ENCODE peak calls at places on chromosomes 16 and 17, in nine cellular contexts. One of them, this sample, is unnamed.
A peak's percentile ranks its signal among the peaks of the same experiment; 100 is the strongest.

GRCh38 chr16:48824271-48824670 is 214.3 kb upstream of the N4BP1 start:
- DNase-seq in GM23248: no peak
- DNase-seq in heart right ventricle: no peak
- DNase-seq in fibroblast of lung: no peak
- DNase-seq in left lung: no peak
- DNase-seq in ovary: no peak
- DNase-seq in CD8-positive, alpha-beta T cell: no peak
- DNase-seq in sigmoid colon: no peak
- DNase-seq in CD4-positive, alpha-beta T cell: no peak
- DNase-seq in this sample: no peak

GRCh38 chr17:45828171-45829133 is 16.2 kb upstream of the SPPL2C start:
- DNase-seq in CD4-positive, alpha-beta T cell: no peak
- DNase-seq in left lung: no peak
- DNase-seq in ovary: no peak
- DNase-seq in CD8-positive, alpha-beta T cell: no peak
- DNase-seq in sigmoid colon: no peak
- DNase-seq in GM23248: peak; percentile 20
- DNase-seq in fibroblast of lung: no peak
- DNase-seq in heart right ventricle: no peak
- DNase-seq in this sample: no peak

GRCh38 chr16:46857261-46857962 is 26.4 kb upstream of the C16orf87 start:
- DNase-seq in left lung: no peak
- DNase-seq in fibroblast of lung: peak; percentile 77
- DNase-seq in ovary: no peak
- DNase-seq in heart right ventricle: no peak
- DNase-seq in GM23248: peak; percentile 85
- DNase-seq in CD8-positive, alpha-beta T cell: no peak
- DNase-seq in sigmoid colon: no peak
- DNase-seq in CD4-positive, alpha-beta T cell: no peak
- DNase-seq in this sample: no peak

GRCh38 chr16:15493416-15494181 is 59.2 kb downstream of the BMERB1 start:
- DNase-seq in fibroblast of lung: peak; percentile 45
- DNase-seq in sigmoid colon: no peak
- DNase-seq in left lung: no peak
- DNase-seq in CD4-positive, alpha-beta T cell: no peak
- DNase-seq in heart right ventricle: no peak
- DNase-seq in GM23248: peak; percentile 88
- DNase-seq in CD8-positive, alpha-beta T cell: no peak
- DNase-seq in ovary: no peak
- DNase-seq in this sample: no peak

GRCh38 chr17:36578671-36579070 is 13.0 kb upstream of the DHRS11 start:
- DNase-seq in left lung: no peak
- DNase-seq in sigmoid colon: no peak
- DNase-seq in GM23248: peak; percentile 61
- DNase-seq in ovary: no peak
- DNase-seq in CD4-positive, alpha-beta T cell: no peak
- DNase-seq in CD8-positive, alpha-beta T cell: no peak
- DNase-seq in heart right ventricle: no peak
- DNase-seq in fibroblast of lung: no peak
- DNase-seq in this sample: no peak

GRCh38 chr16:57106767-57107166 is 14.4 kb downstream of the CPNE2 start:
- DNase-seq in fibroblast of lung: no peak
- DNase-seq in CD4-positive, alpha-beta T cell: no peak
- DNase-seq in left lung: no peak
- DNase-seq in ovary: no peak
- DNase-seq in CD8-positive, alpha-beta T cell: no peak
- DNase-seq in sigmoid colon: no peak
- DNase-seq in GM23248: no peak
- DNase-seq in heart right ventricle: peak; percentile 58
- DNase-seq in this sample: no peak

GRCh38 chr16:56709686-56710040 is 20.3 kb upstream of the NUP93 start:
- DNase-seq in ovary: no peak
- DNase-seq in fibroblast of lung: no peak
- DNase-seq in CD8-positive, alpha-beta T cell: no peak
- DNase-seq in left lung: no peak
- DNase-seq in heart right ventricle: no peak
- DNase-seq in GM23248: no peak
- DNase-seq in CD4-positive, alpha-beta T cell: no peak
- DNase-seq in sigmoid colon: no peak
- DNase-seq in this sample: no peak

GRCh38 chr17:83189673-83190385 is 110.4 kb downstream of the METRNL start:
- DNase-seq in left lung: peak; percentile 86
- DNase-seq in sigmoid colon: peak; percentile 79
- DNase-seq in CD8-positive, alpha-beta T cell: no peak
- DNase-seq in GM23248: peak; percentile 87
- DNase-seq in CD4-positive, alpha-beta T cell: no peak
- DNase-seq in fibroblast of lung: peak; percentile 95
- DNase-seq in ovary: peak; percentile 88
- DNase-seq in heart right ventricle: peak; percentile 41
- DNase-seq in this sample: peak; percentile 4

GRCh38 chr17:26782153-26782552 is 511.8 kb upstream of the WSB1 start:
- DNase-seq in sigmoid colon: peak; percentile 52
- DNase-seq in ovary: no peak
- DNase-seq in heart right ventricle: no peak
- DNase-seq in GM23248: no peak
- DNase-seq in fibroblast of lung: no peak
- DNase-seq in CD8-positive, alpha-beta T cell: no peak
- DNase-seq in left lung: peak; percentile 50
- DNase-seq in CD4-positive, alpha-beta T cell: no peak
- DNase-seq in this sample: no peak

GRCh38 chr17:80261159-80261894 is 675 bp downstream of the RNF213 start:
- DNase-seq in fibroblast of lung: peak; percentile 57
- DNase-seq in CD4-positive, alpha-beta T cell: peak; percentile 69
- DNase-seq in GM23248: peak; percentile 76
- DNase-seq in ovary: peak; percentile 75
- DNase-seq in left lung: peak; percentile 89
- DNase-seq in CD8-positive, alpha-beta T cell: peak; percentile 67
- DNase-seq in sigmoid colon: peak; percentile 78
- DNase-seq in heart right ventricle: peak; percentile 66
- DNase-seq in this sample: peak; percentile 58

DNA sequence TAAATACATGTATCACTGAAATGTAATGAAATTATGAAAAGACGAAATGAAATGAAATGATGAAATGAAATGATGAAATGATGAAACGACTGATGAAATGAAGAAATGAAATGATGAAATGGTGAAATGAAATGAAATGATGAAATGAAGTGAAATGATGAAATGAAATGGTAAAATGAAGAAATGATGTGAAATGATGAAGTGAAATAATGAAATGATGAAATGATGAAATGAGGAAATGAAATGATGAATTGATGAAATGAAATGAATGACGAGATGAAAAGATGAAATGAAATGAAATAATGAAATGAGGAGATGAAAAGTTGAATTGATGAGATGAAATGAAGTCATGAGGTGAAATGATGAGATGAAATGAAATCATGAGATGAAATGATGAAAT is 594.7 kb downstream of the TP53TG3F start:
- DNase-seq in CD8-positive, alpha-beta T cell: no peak
- DNase-seq in GM23248: no peak
- DNase-seq in ovary: no peak
- DNase-seq in fibroblast of lung: no peak
- DNase-seq in heart right ventricle: no peak
- DNase-seq in CD4-positive, alpha-beta T cell: no peak
- DNase-seq in left lung: no peak
- DNase-seq in sigmoid colon: no peak
- DNase-seq in this sample: no peak
- H3K9me3 ChIP-seq in CD8-positive, alpha-beta T cell: no peaks in the 10 kb centered on the region
- H3K9me3 ChIP-seq in GM23248: no peaks in the 10 kb centered on the region
- H3K9me3 ChIP-seq in ovary: no peaks in the 10 kb centered on the region
- H3K9me3 ChIP-seq in fibroblast of lung: no peaks in the 10 kb centered on the region
- H3K9me3 ChIP-seq in heart right ventricle: no peaks in the 10 kb centered on the region
- H3K9me3 ChIP-seq in CD4-positive, alpha-beta T cell: peaks cover 8% of the 10 kb centered on the region
- H3K9me3 ChIP-seq in left lung: no peaks in the 10 kb centered on the region
- H3K9me3 ChIP-seq in sigmoid colon: no peaks in the 10 kb centered on the region
- H3K9me3 ChIP-seq in this sample: no peaks in the 10 kb centered on the region

GRCh38 chr16:78930561-78930960 is 670.0 kb downstream of the MAF start:
- DNase-seq in GM23248: no peak
- DNase-seq in heart right ventricle: no peak
- DNase-seq in ovary: no peak
- DNase-seq in CD4-positive, alpha-beta T cell: no peak
- DNase-seq in sigmoid colon: no peak
- DNase-seq in CD8-positive, alpha-beta T cell: no peak
- DNase-seq in fibroblast of lung: no peak
- DNase-seq in left lung: no peak
- DNase-seq in this sample: no peak

GRCh38 chr16:78931267-78932060 is 669.1 kb downstream of the MAF start:
- DNase-seq in fibroblast of lung: no peak
- DNase-seq in CD4-positive, alpha-beta T cell: no peak
- DNase-seq in left lung: no peak
- DNase-seq in CD8-positive, alpha-beta T cell: no peak
- DNase-seq in ovary: no peak
- DNase-seq in sigmoid colon: no peak
- DNase-seq in heart right ventricle: no peak
- DNase-seq in GM23248: no peak
- DNase-seq in this sample: no peak

GRCh38 chr16:78932395-78932794 is 668.1 kb downstream of the MAF start:
- DNase-seq in fibroblast of lung: no peak
- DNase-seq in GM23248: no peak
- DNase-seq in heart right ventricle: no peak
- DNase-seq in left lung: no peak
- DNase-seq in ovary: peak; percentile 50
- DNase-seq in sigmoid colon: no peak
- DNase-seq in CD4-positive, alpha-beta T cell: no peak
- DNase-seq in CD8-positive, alpha-beta T cell: no peak
- DNase-seq in this sample: no peak

GRCh38 chr16:78926723-78927200 is 673.8 kb downstream of the MAF start:
- DNase-seq in CD8-positive, alpha-beta T cell: no peak
- DNase-seq in fibroblast of lung: no peak
- DNase-seq in GM23248: no peak
- DNase-seq in left lung: no peak
- DNase-seq in ovary: no peak
- DNase-seq in CD4-positive, alpha-beta T cell: no peak
- DNase-seq in heart right ventricle: no peak
- DNase-seq in sigmoid colon: no peak
- DNase-seq in this sample: no peak

DNA sequence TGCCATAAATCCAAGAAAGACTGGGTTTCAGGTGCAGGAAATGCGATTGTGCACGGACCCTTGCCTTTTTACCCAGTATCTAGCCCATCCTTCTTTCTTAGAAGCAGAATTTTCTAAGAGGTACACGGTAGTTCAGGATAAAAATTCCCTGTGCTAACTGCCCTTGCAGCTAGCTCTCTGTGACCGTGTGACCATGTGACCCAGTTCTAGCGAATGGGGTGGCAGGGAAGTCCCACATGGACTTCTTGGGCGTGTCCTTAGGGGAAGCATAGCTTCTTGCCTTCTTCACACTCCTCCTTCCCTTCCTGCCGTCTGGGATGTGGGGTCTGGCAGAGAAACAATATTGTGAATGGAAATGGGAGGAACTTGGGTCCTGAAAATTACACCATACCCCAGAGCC is 670.7 kb downstream of the MAF start:
- DNase-seq in CD4-positive, alpha-beta T cell: no peak
- DNase-seq in left lung: no peak
- DNase-seq in GM23248: no peak
- DNase-seq in ovary: no peak
- DNase-seq in sigmoid colon: no peak
- DNase-seq in heart right ventricle: no peak
- DNase-seq in CD8-positive, alpha-beta T cell: no peak
- DNase-seq in fibroblast of lung: no peak
- DNase-seq in this sample: no peak
- H3K9me3 ChIP-seq in CD4-positive, alpha-beta T cell: no peaks in the 10 kb centered on the region
- H3K9me3 ChIP-seq in left lung: no peaks in the 10 kb centered on the region
- H3K9me3 ChIP-seq in GM23248: no peaks in the 10 kb centered on the region
- H3K9me3 ChIP-seq in ovary: no peaks in the 10 kb centered on the region
- H3K9me3 ChIP-seq in sigmoid colon: no peaks in the 10 kb centered on the region
- H3K9me3 ChIP-seq in heart right ventricle: no peaks in the 10 kb centered on the region
- H3K9me3 ChIP-seq in CD8-positive, alpha-beta T cell: no peaks in the 10 kb centered on the region
- H3K9me3 ChIP-seq in fibroblast of lung: no peaks in the 10 kb centered on the region
- H3K9me3 ChIP-seq in this sample: no peaks in the 10 kb centered on the region

GRCh38 chr16:89994389-89994720 is 24.9 kb downstream of the DBNDD1 start:
- DNase-seq in ovary: peak; percentile 50
- DNase-seq in CD8-positive, alpha-beta T cell: no peak
- DNase-seq in sigmoid colon: no peak
- DNase-seq in fibroblast of lung: no peak
- DNase-seq in GM23248: no peak
- DNase-seq in heart right ventricle: no peak
- DNase-seq in CD4-positive, alpha-beta T cell: no peak
- DNase-seq in left lung: peak; percentile 31
- DNase-seq in this sample: no peak
- H3K9me3 ChIP-seq in ovary: no peaks in the 10 kb centered on the region
- H3K9me3 ChIP-seq in CD8-positive, alpha-beta T cell: no peaks in the 10 kb centered on the region
- H3K9me3 ChIP-seq in sigmoid colon: no peaks in the 10 kb centered on the region
- H3K9me3 ChIP-seq in fibroblast of lung: peaks cover 13% of the 10 kb centered on the region
- H3K9me3 ChIP-seq in GM23248: no peaks in the 10 kb centered on the region
- H3K9me3 ChIP-seq in heart right ventricle: no peaks in the 10 kb centered on the region
- H3K9me3 ChIP-seq in CD4-positive, alpha-beta T cell: no peaks in the 10 kb centered on the region
- H3K9me3 ChIP-seq in left lung: no peaks in the 10 kb centered on the region
- H3K9me3 ChIP-seq in this sample: peaks cover 3% of the 10 kb centered on the region

GRCh38 chr17:56928586-56928985 is 14.7 kb upstream of the TRIM25 start:
- DNase-seq in sigmoid colon: no peak
- DNase-seq in heart right ventricle: no peak
- DNase-seq in left lung: no peak
- DNase-seq in GM23248: no peak
- DNase-seq in CD4-positive, alpha-beta T cell: no peak
- DNase-seq in ovary: no peak
- DNase-seq in fibroblast of lung: no peak
- DNase-seq in CD8-positive, alpha-beta T cell: no peak
- DNase-seq in this sample: no peak

GRCh38 chr17:56929362-56929969 is 15.6 kb upstream of the TRIM25 start:
- DNase-seq in CD4-positive, alpha-beta T cell: no peak
- DNase-seq in heart right ventricle: no peak
- DNase-seq in CD8-positive, alpha-beta T cell: no peak
- DNase-seq in left lung: no peak
- DNase-seq in fibroblast of lung: peak; percentile 17
- DNase-seq in ovary: no peak
- DNase-seq in GM23248: no peak
- DNase-seq in sigmoid colon: no peak
- DNase-seq in this sample: no peak

GRCh38 chr17:56933868-56934267 is 20.0 kb upstream of the TRIM25 start:
- DNase-seq in ovary: no peak
- DNase-seq in heart right ventricle: no peak
- DNase-seq in sigmoid colon: no peak
- DNase-seq in left lung: no peak
- DNase-seq in CD4-positive, alpha-beta T cell: no peak
- DNase-seq in GM23248: no peak
- DNase-seq in fibroblast of lung: no peak
- DNase-seq in CD8-positive, alpha-beta T cell: no peak
- DNase-seq in this sample: no peak

GRCh38 chr17:56933151-56933745 is 19.4 kb upstream of the TRIM25 start:
- DNase-seq in CD4-positive, alpha-beta T cell: no peak
- DNase-seq in ovary: no peak
- DNase-seq in left lung: no peak
- DNase-seq in GM23248: no peak
- DNase-seq in CD8-positive, alpha-beta T cell: no peak
- DNase-seq in sigmoid colon: no peak
- DNase-seq in fibroblast of lung: no peak
- DNase-seq in heart right ventricle: no peak
- DNase-seq in this sample: no peak

DNA sequence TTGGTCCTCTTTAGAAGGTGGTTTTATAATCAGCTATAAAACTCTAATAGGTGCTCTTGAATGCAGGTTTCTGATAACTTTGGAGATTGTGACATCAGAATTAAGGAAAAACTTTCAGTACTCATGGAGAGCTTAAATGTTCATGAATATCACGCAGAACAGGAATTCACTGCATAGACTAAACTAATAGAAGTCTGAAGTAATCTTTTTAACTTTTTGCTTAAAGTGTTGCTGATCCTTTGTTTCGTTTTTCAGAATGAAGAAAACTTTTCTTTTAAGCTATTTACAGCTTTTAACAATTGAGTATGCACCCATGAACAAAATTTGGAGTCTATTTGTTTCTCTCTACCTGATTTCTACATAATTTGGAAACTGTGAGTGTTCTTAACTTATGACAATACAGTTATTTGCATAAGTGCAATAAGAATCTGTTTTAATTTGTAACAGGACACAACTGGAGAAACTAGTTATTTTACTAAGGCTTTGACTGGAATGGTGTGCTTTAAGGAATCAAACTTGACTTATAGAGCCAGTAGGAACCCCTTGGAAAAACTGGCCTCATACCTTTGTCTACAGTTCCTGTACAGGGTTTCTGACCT is 17.0 kb upstream of the TRIM25 start:
- DNase-seq in sigmoid colon: no peak
- DNase-seq in CD8-positive, alpha-beta T cell: no peak
- DNase-seq in ovary: no peak
- DNase-seq in left lung: no peak
- DNase-seq in heart right ventricle: no peak
- DNase-seq in fibroblast of lung: no peak
- DNase-seq in GM23248: no peak
- DNase-seq in CD4-positive, alpha-beta T cell: no peak
- DNase-seq in this sample: no peak
- H3K9me3 ChIP-seq in sigmoid colon: no peaks in the 10 kb centered on the region
- H3K9me3 ChIP-seq in CD8-positive, alpha-beta T cell: no peaks in the 10 kb centered on the region
- H3K9me3 ChIP-seq in ovary: no peaks in the 10 kb centered on the region
- H3K9me3 ChIP-seq in left lung: no peaks in the 10 kb centered on the region
- H3K9me3 ChIP-seq in heart right ventricle: no peaks in the 10 kb centered on the region
- H3K9me3 ChIP-seq in fibroblast of lung: no peaks in the 10 kb centered on the region
- H3K9me3 ChIP-seq in GM23248: no peaks in the 10 kb centered on the region
- H3K9me3 ChIP-seq in CD4-positive, alpha-beta T cell: no peaks in the 10 kb centered on the region
- H3K9me3 ChIP-seq in this sample: peaks cover 4% of the 10 kb centered on the region

This sample was measured in T-helper 17 cell.